ENCODE peak calls at places on chromosomes 4 and X, in six cellular contexts. One of them, this sample, is unnamed.

GRCh38 chrX:31580726-31581125 is 508.9 kb upstream of the FTHL17 start:
- DNase-seq in endodermal cell: no peak
- DNase-seq in NCI-H774: no peak
- DNase-seq in heart left ventricle: no peak
- DNase-seq in endothelial cell: no peak
- DNase-seq in T-helper 9 cell: no peak
- DNase-seq in this sample: no peak

GRCh38 chrX:97215166-97215565 is 331.5 kb downstream of the RPA4 start:
- DNase-seq in NCI-H774: no peak
- DNase-seq in endothelial cell: no peak
- DNase-seq in T-helper 9 cell: no peak
- DNase-seq in endodermal cell: no peak
- DNase-seq in heart left ventricle: no peak
- DNase-seq in this sample: no peak

GRCh38 chr4:11618666-11619282 is 190.1 kb upstream of the HS3ST1 start:
- DNase-seq in NCI-H774: no peak
- DNase-seq in T-helper 9 cell: no peak
- DNase-seq in endodermal cell: no peak
- DNase-seq in heart left ventricle: no peak
- DNase-seq in endothelial cell: no peak
- DNase-seq in this sample: no peak

GRCh38 chr4:181261279-181261678 is 981.9 kb upstream of the TENM3 start:
- DNase-seq in NCI-H774: peak; percentile 32
- DNase-seq in endothelial cell: peak; percentile 18
- DNase-seq in endodermal cell: peak; percentile 69
- DNase-seq in heart left ventricle: no peak
- DNase-seq in T-helper 9 cell: no peak
- DNase-seq in this sample: no peak

GRCh38 chrX:19964017-19964710 is 26.7 kb downstream of the BCLAF3 start:
- DNase-seq in endodermal cell: no peak
- DNase-seq in T-helper 9 cell: no peak
- DNase-seq in heart left ventricle: no peak
- DNase-seq in endothelial cell: no peak
- DNase-seq in NCI-H774: no peak
- DNase-seq in this sample: no peak

GRCh38 chr4:67933755-67934154 is 29.5 kb downstream of the TMPRSS11A start:
- DNase-seq in heart left ventricle: no peak
- DNase-seq in T-helper 9 cell: no peak
- DNase-seq in NCI-H774: no peak
- DNase-seq in endodermal cell: no peak
- DNase-seq in endothelial cell: no peak
- DNase-seq in this sample: no peak

GRCh38 chr4:76716658-76717057 is 181.3 kb downstream of the SOWAHB start:
- DNase-seq in endothelial cell: no peak
- DNase-seq in endodermal cell: no peak
- DNase-seq in heart left ventricle: no peak
- DNase-seq in T-helper 9 cell: no peak
- DNase-seq in NCI-H774: no peak
- DNase-seq in this sample: no peak

GRCh38 chr4:128347930-128348660 is 60.5 kb upstream of the PGRMC2 start:
- DNase-seq in NCI-H774: no peak
- DNase-seq in T-helper 9 cell: no peak
- DNase-seq in heart left ventricle: no peak
- DNase-seq in endothelial cell: no peak
- DNase-seq in endodermal cell: no peak
- DNase-seq in this sample: no peak

GRCh38 chr4:56186808-56187523 is 200.3 kb downstream of the AASDH start:
- DNase-seq in NCI-H774: no peak
- DNase-seq in heart left ventricle: no peak
- DNase-seq in endodermal cell: peak; percentile 75
- DNase-seq in endothelial cell: no peak
- DNase-seq in T-helper 9 cell: no peak
- DNase-seq in this sample: no peak

GRCh38 chr4:118829107-118829506 is 6.8 kb downstream of the SEC24D start:
- DNase-seq in endothelial cell: no peak
- DNase-seq in NCI-H774: no peak
- DNase-seq in heart left ventricle: no peak
- DNase-seq in endodermal cell: no peak
- DNase-seq in T-helper 9 cell: no peak
- DNase-seq in this sample: no peak

GRCh38 chrX:64975491-64975890 is 759 bp downstream of the ZC4H2 start:
- DNase-seq in endothelial cell: peak; percentile 27
- DNase-seq in endodermal cell: peak; percentile 72
- DNase-seq in NCI-H774: no peak
- DNase-seq in heart left ventricle: peak; percentile 20
- DNase-seq in T-helper 9 cell: no peak
- DNase-seq in this sample: no peak

GRCh38 chr4:137543198-137543597 is 10.9 kb upstream of the PCDH18 start:
- DNase-seq in endodermal cell: peak; percentile 78
- DNase-seq in endothelial cell: no peak
- DNase-seq in NCI-H774: no peak
- DNase-seq in heart left ventricle: no peak
- DNase-seq in T-helper 9 cell: no peak
- DNase-seq in this sample: no peak

GRCh38 chr4:3417448-3417847 is 24.3 kb upstream of the HGFAC start:
- DNase-seq in endodermal cell: peak; percentile 41
- DNase-seq in endothelial cell: no peak
- DNase-seq in NCI-H774: no peak
- DNase-seq in T-helper 9 cell: no peak
- DNase-seq in heart left ventricle: no peak
- DNase-seq in this sample: no peak

GRCh38 chr4:73161527-73162185 is 92.1 kb upstream of the COX18 start:
- DNase-seq in heart left ventricle: no peak
- DNase-seq in endothelial cell: no peak
- DNase-seq in endodermal cell: no peak
- DNase-seq in T-helper 9 cell: no peak
- DNase-seq in NCI-H774: no peak
- DNase-seq in this sample: no peak

GRCh38 chr4:108774809-108775530 is 12.1 kb upstream of the ETNPPL start:
- DNase-seq in endothelial cell: no peak
- DNase-seq in heart left ventricle: peak; percentile 73
- DNase-seq in NCI-H774: no peak
- DNase-seq in T-helper 9 cell: no peak
- DNase-seq in endodermal cell: no peak
- DNase-seq in this sample: no peak

GRCh38 chr4:122142687-122143086 is 9.4 kb upstream of the BLTP1 start:
- DNase-seq in T-helper 9 cell: no peak
- DNase-seq in NCI-H774: no peak
- DNase-seq in heart left ventricle: no peak
- DNase-seq in endodermal cell: no peak
- DNase-seq in endothelial cell: no peak
- DNase-seq in this sample: no peak

This sample was measured in cerebellar nuclear complex.